ENCODE peak calls at places on chromosomes 11 and 22, in five cellular contexts. One of them, this sample, is unnamed. For H3K4me1, the result is how much of the 10 kb centered on the place peaks cover.

GRCh38 chr11:63837719-63838118 is 1.2 kb upstream of the MARK2 start:
- DNase-seq in uterus: no peak
- DNase-seq in stomach: no peak
- DNase-seq in body of pancreas: no peak
- DNase-seq in Peyer's patch: no peak
- DNase-seq in this sample: no peak

GRCh38 chr11:8596504-8597046 is 2.5 kb upstream of the STK33 start:
- DNase-seq in uterus: no peak
- DNase-seq in Peyer's patch: no peak
- DNase-seq in body of pancreas: no peak
- DNase-seq in stomach: no peak
- DNase-seq in this sample: no peak

GRCh38 chr22:25193548-25193947 is 6.1 kb upstream of the CRYBB3 start:
- DNase-seq in Peyer's patch: no peak
- DNase-seq in body of pancreas: no peak
- DNase-seq in uterus: no peak
- DNase-seq in stomach: no peak
- DNase-seq in this sample: no peak

GRCh38 chr11:8382436-8383053 is 118.9 kb upstream of the LMO1 start:
- DNase-seq in uterus: no peak
- DNase-seq in Peyer's patch: no peak
- DNase-seq in stomach: no peak
- DNase-seq in body of pancreas: no peak
- DNase-seq in this sample: no peak

GRCh38 chr11:18064450-18065048 is 18.5 kb upstream of the TPH1 start:
- DNase-seq in stomach: no peak
- DNase-seq in body of pancreas: no peak
- DNase-seq in Peyer's patch: no peak
- DNase-seq in uterus: no peak
- DNase-seq in this sample: no peak

GRCh38 chr11:132234878-132235277 is 864.5 kb downstream of the NTM start:
- DNase-seq in stomach: no peak
- DNase-seq in body of pancreas: no peak
- DNase-seq in Peyer's patch: no peak
- DNase-seq in uterus: no peak
- DNase-seq in this sample: no peak

GRCh38 chr11:73760066-73760679 is 701 bp downstream of the RAB6A start:
- DNase-seq in uterus: peak
- DNase-seq in stomach: peak
- DNase-seq in body of pancreas: peak
- DNase-seq in Peyer's patch: no peak
- DNase-seq in this sample: peak

GRCh38 chr22:36921309-36922096 is 8.1 kb downstream of the CSF2RB start:
- DNase-seq in uterus: no peak
- DNase-seq in stomach: peak
- DNase-seq in Peyer's patch: peak
- DNase-seq in body of pancreas: no peak
- DNase-seq in this sample: no peak

GRCh38 chr11:1708716-1709115 is 11.7 kb downstream of the KRTAP5-6 start:
- DNase-seq in stomach: no peak
- DNase-seq in uterus: no peak
- DNase-seq in body of pancreas: no peak
- DNase-seq in Peyer's patch: no peak
- DNase-seq in this sample: no peak

GRCh38 chr11:2574043-2574552 is 125.7 kb downstream of the KCNQ1OT1 start:
- DNase-seq in stomach: no peak
- DNase-seq in body of pancreas: peak
- DNase-seq in uterus: peak
- DNase-seq in Peyer's patch: no peak
- DNase-seq in this sample: no peak

GRCh38 chr11:3225159-3225758 is 6.6 kb upstream of the MRGPRG start:
- DNase-seq in body of pancreas: no peak
- DNase-seq in Peyer's patch: peak
- DNase-seq in uterus: no peak
- DNase-seq in stomach: no peak
- DNase-seq in this sample: no peak

GRCh38 chr11:19598456-19598855 is 114.2 kb upstream of the NAV2 start:
- DNase-seq in stomach: no peak
- DNase-seq in Peyer's patch: no peak
- DNase-seq in body of pancreas: no peak
- DNase-seq in uterus: no peak
- DNase-seq in this sample: no peak

GRCh38 chr11:46251954-46252353 is 25.5 kb upstream of the CREB3L1 start:
- DNase-seq in uterus: no peak
- DNase-seq in stomach: no peak
- DNase-seq in Peyer's patch: no peak
- DNase-seq in body of pancreas: no peak
- DNase-seq in this sample: no peak

GRCh38 chr11:65213322-65214211 is 31.8 kb downstream of the CAPN1 start:
- DNase-seq in uterus: no peak
- DNase-seq in body of pancreas: no peak
- DNase-seq in Peyer's patch: peak
- DNase-seq in stomach: peak
- DNase-seq in this sample: no peak

GRCh38 chr11:106989056-106989455 is 29.2 kb downstream of the GUCY1A2 start:
- DNase-seq in uterus: no peak
- DNase-seq in Peyer's patch: no peak
- DNase-seq in stomach: no peak
- DNase-seq in body of pancreas: no peak
- DNase-seq in this sample: no peak

GRCh38 chr11:129386795-129387390 is 11.2 kb downstream of the BARX2 start:
- DNase-seq in stomach: no peak
- DNase-seq in Peyer's patch: no peak
- DNase-seq in uterus: no peak
- DNase-seq in body of pancreas: no peak
- DNase-seq in this sample: no peak

GRCh38 chr11:3208272-3208671 is 10.3 kb downstream of the MRGPRG start:
- DNase-seq in stomach: no peak
- DNase-seq in body of pancreas: no peak
- DNase-seq in uterus: no peak
- DNase-seq in Peyer's patch: no peak
- DNase-seq in this sample: no peak

GRCh38 chr11:113387605-113388211 is at the start of gene ANKK1:
- DNase-seq in uterus: no peak
- DNase-seq in Peyer's patch: no peak
- DNase-seq in body of pancreas: peak
- DNase-seq in stomach: no peak
- DNase-seq in this sample: peak

GRCh38 chr11:118771481-118772278 is 19.3 kb downstream of the DDX6 start:
- DNase-seq in body of pancreas: no peak
- DNase-seq in uterus: no peak
- DNase-seq in stomach: no peak
- DNase-seq in Peyer's patch: no peak
- DNase-seq in this sample: no peak

GRCh38 chr11:36354221-36355003 is 58.3 kb downstream of the PRR5L start:
- DNase-seq in body of pancreas: no peak
- DNase-seq in uterus: no peak
- DNase-seq in Peyer's patch: no peak
- DNase-seq in stomach: no peak
- DNase-seq in this sample: no peak

GRCh38 chr11:113201055-113201818 is 113.1 kb upstream of the TTC12 start:
- DNase-seq in stomach: no peak
- DNase-seq in body of pancreas: no peak
- DNase-seq in Peyer's patch: no peak
- DNase-seq in uterus: no peak
- DNase-seq in this sample: peak

GRCh38 chr11:71483689-71484088 is 30.7 kb downstream of the NADSYN1 start:
- DNase-seq in stomach: no peak
- DNase-seq in body of pancreas: no peak
- DNase-seq in uterus: no peak
- DNase-seq in Peyer's patch: no peak
- DNase-seq in this sample: no peak

GRCh38 chr11:26143553-26144308 is 188.2 kb upstream of the ANO3 start:
- DNase-seq in uterus: no peak
- DNase-seq in Peyer's patch: no peak
- DNase-seq in stomach: no peak
- DNase-seq in body of pancreas: no peak
- DNase-seq in this sample: no peak

GRCh38 chr22:19723990-19724827 is 870 bp downstream of the GP1BB start:
- DNase-seq in stomach: no peak
- DNase-seq in Peyer's patch: no peak
- DNase-seq in body of pancreas: no peak
- DNase-seq in uterus: no peak
- DNase-seq in this sample: no peak

GRCh38 chr11:10771457-10771856 is 20.4 kb downstream of the CTR9 start:
- DNase-seq in Peyer's patch: no peak
- DNase-seq in uterus: no peak
- DNase-seq in body of pancreas: no peak
- DNase-seq in stomach: no peak
- DNase-seq in this sample: no peak

GRCh38 chr11:114315749-114316368 is 19.7 kb downstream of the NNMT start:
- DNase-seq in stomach: peak
- DNase-seq in body of pancreas: peak
- DNase-seq in Peyer's patch: no peak
- DNase-seq in uterus: no peak
- DNase-seq in this sample: no peak

GRCh38 chr11:93498099-93499040 is 44.8 kb downstream of the SMCO4 start:
- DNase-seq in stomach: no peak
- DNase-seq in uterus: no peak
- DNase-seq in Peyer's patch: no peak
- DNase-seq in body of pancreas: no peak
- DNase-seq in this sample: no peak

GRCh38 chr11:2826679-2827056 is 58.9 kb downstream of the CDKN1C start:
- DNase-seq in body of pancreas: no peak
- DNase-seq in Peyer's patch: no peak
- DNase-seq in uterus: no peak
- DNase-seq in stomach: no peak
- DNase-seq in this sample: no peak

GRCh38 chr11:96782632-96783031 is 392.8 kb downstream of the JRKL start:
- DNase-seq in uterus: no peak
- DNase-seq in body of pancreas: no peak
- DNase-seq in Peyer's patch: no peak
- DNase-seq in stomach: no peak
- DNase-seq in this sample: no peak

GRCh38 chr11:44004452-44004833 is 43.3 kb upstream of the ACCSL start:
- DNase-seq in body of pancreas: no peak
- DNase-seq in stomach: peak
- DNase-seq in uterus: no peak
- DNase-seq in Peyer's patch: no peak
- DNase-seq in this sample: no peak

DNA sequence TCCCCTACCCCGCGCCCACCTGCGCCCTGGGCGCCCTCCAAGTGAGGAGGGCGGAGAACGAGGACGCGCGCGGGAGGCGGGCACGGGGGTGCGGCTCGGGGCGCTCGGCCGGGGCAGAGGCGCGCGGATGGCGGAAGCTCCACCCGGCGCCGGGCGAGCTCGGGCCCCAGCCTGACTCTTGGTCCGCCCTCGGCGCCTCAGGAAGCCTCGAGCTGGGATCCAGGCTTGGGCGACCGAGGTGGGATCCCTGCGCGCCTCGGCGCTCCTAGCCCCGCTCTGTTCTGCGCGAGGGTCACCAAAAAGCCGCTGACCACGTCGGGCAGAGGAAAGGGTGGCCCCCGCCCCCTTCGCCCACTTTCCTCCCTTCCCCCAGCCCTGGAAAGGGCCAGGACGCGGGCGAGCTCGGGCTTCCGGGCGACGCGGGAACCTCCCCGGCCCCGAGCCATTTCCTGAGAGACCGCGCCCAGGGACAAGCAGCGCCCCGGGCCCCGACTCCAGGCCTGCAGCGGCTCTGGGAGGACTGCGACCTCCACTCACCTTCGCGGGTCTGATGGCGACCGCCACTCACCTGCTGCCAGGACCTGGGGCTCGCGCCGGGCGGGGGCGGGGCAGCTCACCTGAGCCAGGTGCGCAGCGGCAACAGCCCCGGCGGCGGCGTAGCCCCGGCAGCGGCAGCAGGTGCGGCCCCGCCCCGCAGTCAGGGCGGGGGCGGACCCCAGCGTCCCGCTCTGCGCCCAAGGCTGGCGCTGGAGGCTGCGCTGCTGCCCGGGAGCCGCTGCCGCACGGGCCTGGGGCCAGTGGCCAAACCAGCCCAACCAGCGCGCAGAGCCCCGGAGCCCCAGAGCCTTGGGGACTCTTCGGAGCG is 2.2 kb upstream of the SIGIRR start:
- DNase-seq in uterus: no peak
- DNase-seq in Peyer's patch: peak
- DNase-seq in body of pancreas: peak
- DNase-seq in stomach: peak
- DNase-seq in this sample: no peak
- TF ChIP-seq POLR2A in uterus: no peak
- TF ChIP-seq POLR2A in Peyer's patch: peak
- TF ChIP-seq POLR2A in body of pancreas: peak
- TF ChIP-seq POLR2A in stomach: no peak
- TF ChIP-seq POLR2A in this sample: no peak

GRCh38 chr22:42725606-42726355 is 5.1 kb upstream of the A4GALT start:
- DNase-seq in Peyer's patch: no peak
- DNase-seq in uterus: no peak
- DNase-seq in stomach: no peak
- DNase-seq in body of pancreas: no peak
- DNase-seq in this sample: no peak
- H3K4me1 ChIP-seq in Peyer's patch: under half
- H3K4me1 ChIP-seq in uterus: under half
- H3K4me1 ChIP-seq in stomach: under half
- H3K4me1 ChIP-seq in body of pancreas: under half
- H3K4me1 ChIP-seq in this sample: under half

GRCh38 chr11:67347964-67348749 is 5.2 kb downstream of the POLD4 start:
- DNase-seq in stomach: no peak
- DNase-seq in uterus: no peak
- DNase-seq in body of pancreas: no peak
- DNase-seq in Peyer's patch: no peak
- DNase-seq in this sample: no peak

GRCh38 chr11:67349036-67349435 is 4.3 kb downstream of the POLD4 start:
- DNase-seq in uterus: no peak
- DNase-seq in body of pancreas: no peak
- DNase-seq in Peyer's patch: no peak
- DNase-seq in stomach: no peak
- DNase-seq in this sample: no peak

GRCh38 chr11:67351275-67352005 is 1.9 kb downstream of the POLD4 start:
- DNase-seq in body of pancreas: peak
- DNase-seq in Peyer's patch: no peak
- DNase-seq in stomach: peak
- DNase-seq in uterus: peak
- DNase-seq in this sample: peak

GRCh38 chr11:67349927-67350465 is 3.4 kb downstream of the POLD4 start:
- DNase-seq in uterus: no peak
- DNase-seq in Peyer's patch: no peak
- DNase-seq in body of pancreas: no peak
- DNase-seq in stomach: no peak
- DNase-seq in this sample: no peak

DNA sequence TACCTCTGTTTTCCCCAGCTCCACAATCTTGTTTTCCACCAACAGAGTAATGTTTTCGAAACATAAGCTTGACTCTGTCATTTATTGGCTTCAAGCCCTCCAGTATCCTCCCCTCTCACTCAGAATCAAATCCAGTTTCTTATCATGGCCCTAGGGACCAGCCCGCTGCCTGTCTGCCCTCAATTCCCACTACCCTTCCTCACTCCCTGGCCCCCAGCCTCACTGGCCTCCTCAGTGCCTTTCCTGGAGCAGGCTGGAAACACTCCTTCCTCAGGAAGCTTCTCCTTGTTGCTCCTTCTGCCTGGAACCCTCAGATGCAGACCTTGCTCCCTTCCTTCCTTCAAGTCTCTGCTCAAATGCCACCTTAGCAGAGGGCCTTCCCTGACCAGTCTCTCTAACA is 3.9 kb downstream of the POLD4 start:
- DNase-seq in uterus: no peak
- DNase-seq in stomach: no peak
- DNase-seq in Peyer's patch: no peak
- DNase-seq in body of pancreas: no peak
- DNase-seq in this sample: no peak
- TF ChIP-seq POLR2A in uterus: no peak
- TF ChIP-seq POLR2A in stomach: no peak
- TF ChIP-seq POLR2A in Peyer's patch: no peak
- TF ChIP-seq POLR2A in body of pancreas: no peak
- TF ChIP-seq POLR2A in this sample: no peak

GRCh38 chr11:33691051-33691864 is 9.4 kb downstream of the C11orf91 start:
- DNase-seq in stomach: no peak
- DNase-seq in body of pancreas: no peak
- DNase-seq in uterus: no peak
- DNase-seq in Peyer's patch: no peak
- DNase-seq in this sample: no peak
- H3K4me1 ChIP-seq in stomach: under half
- H3K4me1 ChIP-seq in body of pancreas: half or more
- H3K4me1 ChIP-seq in uterus: under half
- H3K4me1 ChIP-seq in Peyer's patch: under half
- H3K4me1 ChIP-seq in this sample: under half